ENCODE peak calls at places on chromosomes 7 and 10, in six cellular contexts. M is PC-3, J is left lung, L is K562, O is psoas muscle, C is body of pancreas. T is an unnamed sample.

GRCh38 chr7:45176091-45176490 is 18.5 kb downstream of the RAMP3 start:
- ATAC-seq in M (no peak), J (no peak), L (no peak), O (no peak), C (no peak), T (no peak)

GRCh38 chr7:144818516-144818915 is 17.3 kb downstream of the TPK1 start:
- ATAC-seq in M (no peak), J (peak), L (no peak), O (no peak), C (no peak), T (no peak)

GRCh38 chr10:4867520-4868356 is 41.7 kb downstream of the AKR1E2 start:
- ATAC-seq in M (no peak), J (no peak), L (peak), O (no peak), C (peak), T (no peak)

GRCh38 chr7:26149391-26149977 is 2.5 kb upstream of the NFE2L3 start:
- ATAC-seq in M (no peak), J (no peak), L (no peak), O (no peak), C (no peak), T (no peak)

GRCh38 chr10:59536151-59536550 is 173.5 kb downstream of the SLC16A9 start:
- ATAC-seq in M (peak), J (peak), L (no peak), O (peak), C (peak), T (peak)

GRCh38 chr7:140144821-140145220 is 32.0 kb downstream of the KDM7A start:
- ATAC-seq in M (no peak), J (no peak), L (no peak), O (peak), C (no peak), T (no peak)

GRCh38 chr10:8513155-8514147 is 459.0 kb downstream of the GATA3 start:
- ATAC-seq in M (no peak), J (no peak), L (peak), O (no peak), C (no peak), T (no peak)

GRCh38 chr10:132926070-132926469 is 16.3 kb downstream of the CFAP46 start:
- ATAC-seq in M (no peak), J (no peak), L (no peak), O (no peak), C (no peak), T (no peak)

GRCh38 chr7:6621195-6622128 is 6.1 kb downstream of the ZNF853 start:
- ATAC-seq in M (no peak), J (no peak), L (no peak), O (no peak), C (no peak), T (no peak)

GRCh38 chr10:78335371-78335690 is 301.7 kb downstream of the RPS24 start:
- ATAC-seq in M (peak), J (no peak), L (no peak), O (no peak), C (no peak), T (no peak)

GRCh38 chr10:6579904-6580278 is at the start of gene PRKCQ:
- ATAC-seq in M (no peak), J (peak), L (no peak), O (peak), C (peak), T (peak)

GRCh38 chr10:123897146-123897545 is 5.5 kb upstream of the CPXM2 start:
- ATAC-seq in M (no peak), J (no peak), L (no peak), O (no peak), C (no peak), T (no peak)
- TF ChIP-seq CTCF in M (peak), J (no peak), L (peak), O (no peak), C (no peak), T (peak)

GRCh38 chr7:100432053-100432452 is 2.4 kb downstream of the MEPCE start:
- ATAC-seq in M (no peak), J (no peak), L (no peak), O (no peak), C (no peak), T (no peak)
- H3K27ac ChIP-seq in M (no peak), J (no peak), L (peak), O (peak), C (no peak), T (no peak)

GRCh38 chr10:121605708-121606107 is 7.5 kb upstream of the FGFR2 start:
- ATAC-seq in M (no peak), J (no peak), L (no peak), O (no peak), C (no peak), T (no peak)
- TF ChIP-seq CTCF in M (no peak), J (no peak), L (no peak), O (no peak), C (no peak), T (no peak)

GRCh38 chr7:131511774-131512535 is 44.5 kb downstream of the PODXL start:
- ATAC-seq in M (no peak), J (no peak), L (no peak), O (peak), C (no peak), T (no peak)
- H3K27ac ChIP-seq in M (no peak), J (no peak), L (no peak), O (peak), C (peak), T (peak)

GRCh38 chr7:27764109-27764508 is 24.1 kb downstream of the TAX1BP1 start:
- ATAC-seq in M (no peak), J (no peak), L (no peak), O (no peak), C (peak), T (no peak)
- TF ChIP-seq CTCF in M (no peak), J (no peak), L (no peak), O (no peak), C (no peak), T (no peak)